ENCODE peak calls at places on chromosomes 6 and 20, in ten cellular contexts. T is SW 1271; X is GM20000; Z is left ventricle myocardium superior; I is stimulated activated CD8-positive, alpha-beta memory T cell treated with anti-CD3 and anti-CD28 coated beads, Interleukin-2, amount 100 ng/mL, for 1 hour; S is Daoy; E is amniotic stem cell; N is SJSA1; W is kidney glomerular epithelial cell; L is T-helper 17 cell. O is an unnamed sample.

GRCh38 chr6:158232445-158233213 is 64.5 kb downstream of the GTF2H5 start:
- DNase-seq in E (peak), Z (peak), T (peak), L (peak), X (peak), S (peak), N (peak), I (no peak), W (peak), O (no peak)

GRCh38 chr6:12356431-12356830 is 66.3 kb downstream of the EDN1 start:
- DNase-seq in E (no peak), T (no peak), W (no peak), X (no peak), L (no peak), S (no peak), I (no peak), Z (no peak), N (no peak), O (no peak)

GRCh38 chr20:50269111-50270033 is 78.7 kb downstream of the CEBPB start:
- DNase-seq in I (no peak), W (no peak), N (no peak), L (no peak), X (no peak), T (no peak), S (no peak), E (no peak), Z (no peak), O (no peak)

GRCh38 chr6:54217018-54217417 is 91.2 kb upstream of the TINAG start:
- DNase-seq in Z (no peak), E (no peak), N (no peak), X (no peak), L (no peak), T (no peak), I (no peak), W (no peak), S (peak), O (no peak)

GRCh38 chr20:6863798-6864201 is 96.3 kb downstream of the BMP2 start:
- DNase-seq in L (no peak), N (no peak), Z (no peak), W (peak), I (no peak), X (no peak), S (no peak), E (no peak), T (no peak), O (no peak)

GRCh38 chr6:157962601-157963084 is 19.0 kb upstream of the SYNJ2 start:
- DNase-seq in W (no peak), I (no peak), N (peak), Z (no peak), E (peak), T (no peak), L (no peak), S (peak), X (no peak), O (no peak)

GRCh38 chr20:53961527-53961926 is 108.9 kb downstream of the BCAS1 start:
- DNase-seq in E (no peak), S (no peak), W (no peak), N (no peak), L (no peak), Z (no peak), I (no peak), X (no peak), T (no peak), O (no peak)

GRCh38 chr6:108719477-108719876 is 128.7 kb upstream of the ARMC2 start:
- DNase-seq in N (no peak), E (no peak), X (no peak), I (no peak), T (no peak), L (no peak), S (no peak), W (no peak), Z (no peak), O (no peak)

GRCh38 chr6:138307816-138308727 is 69.6 kb upstream of the SMIM28 start:
- DNase-seq in N (no peak), I (no peak), Z (peak), X (no peak), S (peak), T (no peak), E (no peak), L (no peak), W (no peak), O (peak)

GRCh38 chr6:121994936-121995335 is 404.5 kb upstream of the HSF2 start:
- DNase-seq in S (no peak), L (no peak), W (no peak), Z (no peak), I (no peak), N (no peak), X (no peak), T (no peak), E (no peak), O (no peak)

GRCh38 chr6:17938885-17939284 is 48.5 kb downstream of the KIF13A start:
- DNase-seq in X (no peak), T (no peak), N (no peak), I (no peak), Z (no peak), W (no peak), L (no peak), E (peak), S (no peak), O (no peak)

GRCh38 chr6:105227292-105227628 is 47.4 kb upstream of the POPDC3 start:
- DNase-seq in Z (no peak), S (no peak), N (no peak), T (no peak), I (no peak), W (no peak), E (no peak), X (no peak), L (no peak), O (no peak)

GRCh38 chr6:158018851-158019361 is 37.2 kb downstream of the SYNJ2 start:
- DNase-seq in L (no peak), T (no peak), S (peak), N (no peak), I (no peak), Z (peak), E (peak), X (no peak), W (no peak), O (no peak)

GRCh38 chr6:22921831-22922230 is 352.5 kb downstream of the HDGFL1 start:
- DNase-seq in Z (no peak), S (no peak), E (no peak), N (no peak), L (no peak), W (no peak), T (no peak), I (no peak), X (no peak), O (no peak)

GRCh38 chr6:10373642-10374359 is 41.1 kb downstream of the TFAP2A start:
- DNase-seq in T (peak), W (no peak), N (no peak), Z (no peak), E (no peak), L (no peak), X (no peak), S (peak), I (no peak), O (peak)

GRCh38 chr6:45677381-45677992 is 299.8 kb upstream of the SUPT3H start:
- DNase-seq in X (peak), Z (peak), S (peak), W (peak), N (no peak), I (no peak), L (no peak), T (no peak), E (no peak), O (no peak)

GRCh38 chr6:9744119-9744518 is 670.8 kb downstream of the TFAP2A start:
- DNase-seq in Z (no peak), S (no peak), T (no peak), E (no peak), X (no peak), W (no peak), N (no peak), L (no peak), I (no peak), O (no peak)

GRCh38 chr6:64383277-64383676 is 747.7 kb downstream of the PHF3 start:
- DNase-seq in I (no peak), L (no peak), Z (no peak), X (no peak), T (no peak), S (no peak), E (no peak), W (no peak), N (no peak), O (no peak)

GRCh38 chr6:4084444-4085328 is 5.7 kb upstream of the FAM217A start:
- DNase-seq in T (no peak), S (no peak), X (no peak), L (no peak), I (no peak), N (no peak), E (no peak), Z (no peak), W (no peak), O (no peak)

GRCh38 chr6:165849539-165850430 is 186.7 kb upstream of the PDE10A start:
- DNase-seq in T (no peak), W (no peak), I (no peak), E (no peak), S (no peak), X (no peak), N (no peak), Z (peak), L (no peak), O (no peak)

GRCh38 chr6:14664616-14665315 is 547.2 kb downstream of the CD83 start:
- DNase-seq in S (peak), E (no peak), T (no peak), X (no peak), W (no peak), Z (no peak), N (peak), L (no peak), I (no peak), O (no peak)

GRCh38 chr6:31723245-31723979 is at the start of gene MPIG6B:
- DNase-seq in N (no peak), X (no peak), T (no peak), W (no peak), I (no peak), Z (no peak), S (no peak), E (no peak), L (no peak), O (no peak)

GRCh38 chr6:146620655-146621054 is 21.9 kb downstream of the ADGB start:
- DNase-seq in Z (no peak), E (no peak), S (no peak), I (no peak), X (no peak), T (no peak), N (no peak), W (no peak), L (no peak), O (no peak)

GRCh38 chr6:89462503-89462902 is 29.6 kb downstream of the ANKRD6 start:
- DNase-seq in W (no peak), L (no peak), I (no peak), X (no peak), Z (no peak), E (no peak), S (no peak), N (no peak), T (no peak), O (no peak)

GRCh38 chr6:170178561-170179477 is 112.1 kb downstream of the DLL1 start:
- DNase-seq in X (no peak), L (no peak), T (peak), S (peak), E (no peak), Z (no peak), N (peak), W (no peak), I (no peak), O (peak)

GRCh38 chr20:9609892-9610502 is 95.6 kb downstream of the LAMP5 start:
- DNase-seq in I (no peak), N (peak), W (peak), E (peak), S (peak), Z (no peak), X (peak), T (peak), L (no peak), O (peak)

GRCh38 chr6:137928286-137928685 is 61.2 kb downstream of the TNFAIP3 start:
- DNase-seq in X (no peak), Z (no peak), S (no peak), W (no peak), T (no peak), N (no peak), E (no peak), I (no peak), L (no peak), O (no peak)

GRCh38 chr6:37785688-37786270 is 33.7 kb upstream of the ZFAND3 start:
- DNase-seq in X (no peak), E (no peak), Z (no peak), T (no peak), I (no peak), S (no peak), N (no peak), W (no peak), L (no peak), O (no peak)

GRCh38 chr6:118745156-118745555 is 93.8 kb upstream of the CEP85L start:
- DNase-seq in L (no peak), W (no peak), T (no peak), X (no peak), N (no peak), S (no peak), I (no peak), Z (no peak), E (no peak), O (no peak)

GRCh38 chr6:35327349-35328027 is 14.9 kb upstream of the PPARD start:
- DNase-seq in S (peak), E (peak), X (peak), I (peak), L (peak), W (peak), Z (peak), N (no peak), T (peak), O (no peak)